ENCODE peak calls at places on chromosomes 13 and 19, in four cellular contexts. One of them, this sample, is unnamed.
A peak's percentile ranks its signal among the peaks of the same experiment; 100 is the strongest.

GRCh38 chr13:47111499-47111898 is 214.6 kb upstream of the HTR2A start:
- DNase-seq in HepG2: no peak
- DNase-seq in K562: no peak
- DNase-seq in GM12878: no peak
- DNase-seq in this sample: no peak

GRCh38 chr13:98215508-98215907 is 38.4 kb upstream of the RNF113B start:
- DNase-seq in HepG2: no peak
- DNase-seq in K562: no peak
- DNase-seq in GM12878: no peak
- DNase-seq in this sample: no peak

GRCh38 chr19:49340069-49340864 is 5.1 kb downstream of the CD37 start:
- DNase-seq in HepG2: peak; percentile 78
- DNase-seq in K562: peak; percentile 87
- DNase-seq in GM12878: peak; percentile 93
- DNase-seq in this sample: peak; percentile 89

GRCh38 chr13:99218969-99219368 is 18.3 kb downstream of the UBAC2 start:
- DNase-seq in HepG2: no peak
- DNase-seq in K562: no peak
- DNase-seq in GM12878: peak; percentile 62
- DNase-seq in this sample: no peak

GRCh38 chr19:51200071-51200470 is 24.8 kb upstream of the CD33 start:
- DNase-seq in HepG2: no peak
- DNase-seq in K562: no peak
- DNase-seq in GM12878: no peak
- DNase-seq in this sample: no peak

GRCh38 chr13:110338441-110339101 is 31.5 kb downstream of the COL4A2 start:
- DNase-seq in HepG2: no peak
- DNase-seq in K562: no peak
- DNase-seq in GM12878: no peak
- DNase-seq in this sample: no peak

GRCh38 chr19:32336259-32337111 is 8.9 kb upstream of the ZNF507 start:
- DNase-seq in HepG2: peak; percentile 85
- DNase-seq in K562: no peak
- DNase-seq in GM12878: no peak
- DNase-seq in this sample: no peak

GRCh38 chr19:19627716-19628498 is at the start of gene LPAR2:
- DNase-seq in HepG2: no peak
- DNase-seq in K562: no peak
- DNase-seq in GM12878: no peak
- DNase-seq in this sample: no peak

GRCh38 chr19:48799358-48800300 is 11.2 kb downstream of the BCAT2 start:
- DNase-seq in HepG2: no peak
- DNase-seq in K562: no peak
- DNase-seq in GM12878: no peak
- DNase-seq in this sample: no peak

GRCh38 chr19:42422576-42423461 is 4.4 kb downstream of the LIPE start:
- DNase-seq in HepG2: peak; percentile 59
- DNase-seq in K562: no peak
- DNase-seq in GM12878: no peak
- DNase-seq in this sample: no peak
- TF ChIP-seq FOXK2 in HepG2: no peak
- TF ChIP-seq FOXK2 in K562: no peak
- TF ChIP-seq FOXK2 in GM12878: peak; percentile 96
- TF ChIP-seq FOXK2 in this sample: no peak

GRCh38 chr13:91467236-91467635 is 68.8 kb downstream of the GPC5 start:
- DNase-seq in HepG2: no peak
- DNase-seq in K562: no peak
- DNase-seq in GM12878: no peak
- DNase-seq in this sample: no peak

GRCh38 chr13:91470084-91470621 is 71.7 kb downstream of the GPC5 start:
- DNase-seq in HepG2: no peak
- DNase-seq in K562: no peak
- DNase-seq in GM12878: no peak
- DNase-seq in this sample: no peak

GRCh38 chr13:91464336-91464735 is 65.9 kb downstream of the GPC5 start:
- DNase-seq in HepG2: no peak
- DNase-seq in K562: no peak
- DNase-seq in GM12878: no peak
- DNase-seq in this sample: no peak

GRCh38 chr13:91468301-91468700 is 69.9 kb downstream of the GPC5 start:
- DNase-seq in HepG2: no peak
- DNase-seq in K562: no peak
- DNase-seq in GM12878: no peak
- DNase-seq in this sample: no peak
- TF ChIP-seq FOXK2 in HepG2: no peak
- TF ChIP-seq FOXK2 in K562: no peak
- TF ChIP-seq FOXK2 in GM12878: no peak
- TF ChIP-seq FOXK2 in this sample: no peak

GRCh38 chr19:5128932-5129389 is 160.0 kb downstream of the KDM4B start:
- DNase-seq in HepG2: no peak
- DNase-seq in K562: no peak
- DNase-seq in GM12878: no peak
- DNase-seq in this sample: no peak

GRCh38 chr19:5129691-5130090 is 160.8 kb downstream of the KDM4B start:
- DNase-seq in HepG2: no peak
- DNase-seq in K562: no peak
- DNase-seq in GM12878: no peak
- DNase-seq in this sample: no peak

GRCh38 chr19:5126498-5127223 is 157.7 kb downstream of the KDM4B start:
- DNase-seq in HepG2: no peak
- DNase-seq in K562: no peak
- DNase-seq in GM12878: no peak
- DNase-seq in this sample: no peak

GRCh38 chr19:5127710-5128109 is 158.8 kb downstream of the KDM4B start:
- DNase-seq in HepG2: no peak
- DNase-seq in K562: no peak
- DNase-seq in GM12878: no peak
- DNase-seq in this sample: no peak

GRCh38 chr19:5128251-5128931 is 159.5 kb downstream of the KDM4B start:
- DNase-seq in HepG2: no peak
- DNase-seq in K562: peak; percentile 93
- DNase-seq in GM12878: no peak
- DNase-seq in this sample: peak; percentile 62
- TF ChIP-seq FOXK2 in HepG2: no peak
- TF ChIP-seq FOXK2 in K562: no peak
- TF ChIP-seq FOXK2 in GM12878: no peak
- TF ChIP-seq FOXK2 in this sample: no peak

DNA sequence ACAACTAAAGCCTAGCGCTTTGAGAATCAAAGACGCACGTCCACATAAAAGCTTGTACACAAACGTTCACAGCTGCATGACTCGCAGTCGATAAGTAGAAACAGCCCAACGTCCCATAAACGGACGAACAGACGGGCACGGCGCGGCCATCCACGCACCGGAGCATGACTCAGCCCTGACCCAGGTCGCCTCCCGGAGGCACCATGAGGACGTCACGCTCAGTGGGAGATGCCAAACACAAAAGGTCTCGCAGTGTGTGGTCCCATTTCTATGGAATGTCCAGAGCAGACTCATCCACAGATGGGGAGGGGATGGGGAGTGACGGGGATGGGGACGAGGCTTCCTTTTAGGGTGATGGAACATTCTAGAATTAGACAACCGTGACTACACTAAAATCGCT is 9.4 kb downstream of the POLRMT start:
- DNase-seq in HepG2: no peak
- DNase-seq in K562: no peak
- DNase-seq in GM12878: no peak
- DNase-seq in this sample: no peak
- TF ChIP-seq FOXK2 in HepG2: no peak
- TF ChIP-seq FOXK2 in K562: no peak
- TF ChIP-seq FOXK2 in GM12878: no peak
- TF ChIP-seq FOXK2 in this sample: no peak

This sample was measured in HEK293T.